ENCODE peak calls at places on chromosomes 5 and 9, in ten cellular contexts. One of them, this sample, is unnamed.
A peak's percentile ranks its signal among the peaks of the same experiment; 100 is the strongest.

GRCh38 chr5:25713259-25713658 is 1068.5 kb upstream of the CDH10 start:
- DNase-seq in B cell: no peak
- DNase-seq in RCC 7860: no peak
- DNase-seq in cardiac fibroblast: no peak
- DNase-seq in stimulated activated CD4-positive, alpha-beta T cell treated with anti-CD3 and anti-CD28 coated beads, Interleukin-4, amount 100 ng/mL, for 4 hours: no peak
- DNase-seq in WERI-Rb-1: no peak
- DNase-seq in EL: no peak
- DNase-seq in MCF 10A: peak; percentile 2
- DNase-seq in colonic mucosa: no peak
- DNase-seq in T-helper 17 cell: no peak
- DNase-seq in this sample: peak; percentile 8

GRCh38 chr5:172543484-172544298 is 89.4 kb upstream of the SH3PXD2B start:
- DNase-seq in EL: no peak
- DNase-seq in WERI-Rb-1: no peak
- DNase-seq in T-helper 17 cell: no peak
- DNase-seq in B cell: no peak
- DNase-seq in RCC 7860: no peak
- DNase-seq in cardiac fibroblast: no peak
- DNase-seq in colonic mucosa: no peak
- DNase-seq in stimulated activated CD4-positive, alpha-beta T cell treated with anti-CD3 and anti-CD28 coated beads, Interleukin-4, amount 100 ng/mL, for 4 hours: no peak
- DNase-seq in MCF 10A: no peak
- DNase-seq in this sample: no peak

GRCh38 chr9:129887210-129888084 is 52.2 kb downstream of the USP20 start:
- DNase-seq in B cell: no peak
- DNase-seq in MCF 10A: no peak
- DNase-seq in EL: peak; percentile 45
- DNase-seq in cardiac fibroblast: peak; percentile 87
- DNase-seq in stimulated activated CD4-positive, alpha-beta T cell treated with anti-CD3 and anti-CD28 coated beads, Interleukin-4, amount 100 ng/mL, for 4 hours: peak; percentile 48
- DNase-seq in WERI-Rb-1: no peak
- DNase-seq in colonic mucosa: no peak
- DNase-seq in T-helper 17 cell: peak; percentile 69
- DNase-seq in RCC 7860: peak; percentile 88
- DNase-seq in this sample: no peak

GRCh38 chr9:73011346-73011745 is 58.5 kb upstream of the ALDH1A1 start:
- DNase-seq in stimulated activated CD4-positive, alpha-beta T cell treated with anti-CD3 and anti-CD28 coated beads, Interleukin-4, amount 100 ng/mL, for 4 hours: no peak
- DNase-seq in RCC 7860: no peak
- DNase-seq in WERI-Rb-1: no peak
- DNase-seq in MCF 10A: peak; percentile 23
- DNase-seq in EL: peak; percentile 48
- DNase-seq in cardiac fibroblast: peak; percentile 81
- DNase-seq in B cell: no peak
- DNase-seq in colonic mucosa: no peak
- DNase-seq in T-helper 17 cell: no peak
- DNase-seq in this sample: no peak

GRCh38 chr9:107794259-107794658 is 304.7 kb upstream of the KLF4 start:
- DNase-seq in WERI-Rb-1: no peak
- DNase-seq in colonic mucosa: peak; percentile 74
- DNase-seq in B cell: no peak
- DNase-seq in stimulated activated CD4-positive, alpha-beta T cell treated with anti-CD3 and anti-CD28 coated beads, Interleukin-4, amount 100 ng/mL, for 4 hours: no peak
- DNase-seq in RCC 7860: no peak
- DNase-seq in T-helper 17 cell: no peak
- DNase-seq in EL: no peak
- DNase-seq in MCF 10A: no peak
- DNase-seq in cardiac fibroblast: no peak
- DNase-seq in this sample: no peak

GRCh38 chr9:35470894-35471293 is 19.0 kb upstream of the RUSC2 start:
- DNase-seq in B cell: no peak
- DNase-seq in colonic mucosa: no peak
- DNase-seq in MCF 10A: peak; percentile 91
- DNase-seq in stimulated activated CD4-positive, alpha-beta T cell treated with anti-CD3 and anti-CD28 coated beads, Interleukin-4, amount 100 ng/mL, for 4 hours: no peak
- DNase-seq in WERI-Rb-1: no peak
- DNase-seq in RCC 7860: no peak
- DNase-seq in cardiac fibroblast: peak; percentile 97
- DNase-seq in T-helper 17 cell: no peak
- DNase-seq in EL: peak; percentile 18
- DNase-seq in this sample: no peak

GRCh38 chr5:147407094-147407681 is 102.7 kb downstream of the DPYSL3 start:
- DNase-seq in RCC 7860: no peak
- DNase-seq in stimulated activated CD4-positive, alpha-beta T cell treated with anti-CD3 and anti-CD28 coated beads, Interleukin-4, amount 100 ng/mL, for 4 hours: no peak
- DNase-seq in WERI-Rb-1: no peak
- DNase-seq in EL: no peak
- DNase-seq in MCF 10A: no peak
- DNase-seq in cardiac fibroblast: peak; percentile 75
- DNase-seq in T-helper 17 cell: no peak
- DNase-seq in B cell: no peak
- DNase-seq in colonic mucosa: no peak
- DNase-seq in this sample: no peak

GRCh38 chr5:83556190-83556589 is 84.6 kb downstream of the VCAN start:
- DNase-seq in cardiac fibroblast: no peak
- DNase-seq in B cell: no peak
- DNase-seq in EL: no peak
- DNase-seq in WERI-Rb-1: no peak
- DNase-seq in colonic mucosa: no peak
- DNase-seq in MCF 10A: no peak
- DNase-seq in T-helper 17 cell: no peak
- DNase-seq in stimulated activated CD4-positive, alpha-beta T cell treated with anti-CD3 and anti-CD28 coated beads, Interleukin-4, amount 100 ng/mL, for 4 hours: no peak
- DNase-seq in RCC 7860: no peak
- DNase-seq in this sample: no peak

GRCh38 chr9:22237497-22238363 is 208.9 kb upstream of the DMRTA1 start:
- DNase-seq in RCC 7860: peak; percentile 80
- DNase-seq in WERI-Rb-1: no peak
- DNase-seq in T-helper 17 cell: no peak
- DNase-seq in cardiac fibroblast: peak; percentile 88
- DNase-seq in colonic mucosa: no peak
- DNase-seq in stimulated activated CD4-positive, alpha-beta T cell treated with anti-CD3 and anti-CD28 coated beads, Interleukin-4, amount 100 ng/mL, for 4 hours: no peak
- DNase-seq in EL: peak; percentile 91
- DNase-seq in MCF 10A: peak; percentile 65
- DNase-seq in B cell: no peak
- DNase-seq in this sample: peak; percentile 86

GRCh38 chr9:81574399-81574798 is 114.9 kb downstream of the TLE1 start:
- DNase-seq in stimulated activated CD4-positive, alpha-beta T cell treated with anti-CD3 and anti-CD28 coated beads, Interleukin-4, amount 100 ng/mL, for 4 hours: no peak
- DNase-seq in MCF 10A: no peak
- DNase-seq in WERI-Rb-1: no peak
- DNase-seq in T-helper 17 cell: no peak
- DNase-seq in RCC 7860: peak; percentile 97
- DNase-seq in EL: peak; percentile 62
- DNase-seq in B cell: no peak
- DNase-seq in colonic mucosa: no peak
- DNase-seq in cardiac fibroblast: peak; percentile 27
- DNase-seq in this sample: peak; percentile 89

GRCh38 chr5:94433393-94434149 is 184.8 kb downstream of the KIAA0825 start:
- DNase-seq in B cell: no peak
- DNase-seq in RCC 7860: no peak
- DNase-seq in colonic mucosa: no peak
- DNase-seq in EL: peak; percentile 49
- DNase-seq in stimulated activated CD4-positive, alpha-beta T cell treated with anti-CD3 and anti-CD28 coated beads, Interleukin-4, amount 100 ng/mL, for 4 hours: no peak
- DNase-seq in WERI-Rb-1: no peak
- DNase-seq in MCF 10A: peak; percentile 84
- DNase-seq in T-helper 17 cell: no peak
- DNase-seq in cardiac fibroblast: peak; percentile 95
- DNase-seq in this sample: no peak

GRCh38 chr9:19136129-19136528 is 8.8 kb upstream of the PLIN2 start:
- DNase-seq in stimulated activated CD4-positive, alpha-beta T cell treated with anti-CD3 and anti-CD28 coated beads, Interleukin-4, amount 100 ng/mL, for 4 hours: no peak
- DNase-seq in EL: no peak
- DNase-seq in cardiac fibroblast: no peak
- DNase-seq in T-helper 17 cell: no peak
- DNase-seq in MCF 10A: no peak
- DNase-seq in B cell: no peak
- DNase-seq in RCC 7860: no peak
- DNase-seq in WERI-Rb-1: no peak
- DNase-seq in colonic mucosa: no peak
- DNase-seq in this sample: no peak

GRCh38 chr5:149452665-149453617 is 73.8 kb upstream of the IL17B start:
- DNase-seq in WERI-Rb-1: no peak
- DNase-seq in RCC 7860: peak; percentile 96
- DNase-seq in MCF 10A: peak; percentile 80
- DNase-seq in stimulated activated CD4-positive, alpha-beta T cell treated with anti-CD3 and anti-CD28 coated beads, Interleukin-4, amount 100 ng/mL, for 4 hours: no peak
- DNase-seq in colonic mucosa: peak; percentile 51
- DNase-seq in EL: peak; percentile 96
- DNase-seq in T-helper 17 cell: no peak
- DNase-seq in cardiac fibroblast: peak; percentile 98
- DNase-seq in B cell: no peak
- DNase-seq in this sample: no peak

GRCh38 chr9:27572918-27573698 is at the start of gene C9orf72:
- DNase-seq in EL: peak; percentile 79
- DNase-seq in cardiac fibroblast: no peak
- DNase-seq in WERI-Rb-1: peak; percentile 76
- DNase-seq in B cell: peak; percentile 91
- DNase-seq in RCC 7860: no peak
- DNase-seq in stimulated activated CD4-positive, alpha-beta T cell treated with anti-CD3 and anti-CD28 coated beads, Interleukin-4, amount 100 ng/mL, for 4 hours: peak; percentile 87
- DNase-seq in MCF 10A: no peak
- DNase-seq in colonic mucosa: peak; percentile 86
- DNase-seq in T-helper 17 cell: peak; percentile 86
- DNase-seq in this sample: no peak

GRCh38 chr5:38316544-38317224 is 58.3 kb downstream of the EGFLAM start:
- DNase-seq in cardiac fibroblast: peak; percentile 36
- DNase-seq in WERI-Rb-1: peak; percentile 21
- DNase-seq in B cell: no peak
- DNase-seq in stimulated activated CD4-positive, alpha-beta T cell treated with anti-CD3 and anti-CD28 coated beads, Interleukin-4, amount 100 ng/mL, for 4 hours: no peak
- DNase-seq in EL: peak; percentile 78
- DNase-seq in MCF 10A: no peak
- DNase-seq in RCC 7860: no peak
- DNase-seq in colonic mucosa: no peak
- DNase-seq in T-helper 17 cell: no peak
- DNase-seq in this sample: no peak

GRCh38 chr9:99820330-99821186 is 1.1 kb upstream of the NR4A3 start:
- DNase-seq in stimulated activated CD4-positive, alpha-beta T cell treated with anti-CD3 and anti-CD28 coated beads, Interleukin-4, amount 100 ng/mL, for 4 hours: peak; percentile 31
- DNase-seq in EL: peak; percentile 60
- DNase-seq in MCF 10A: peak; percentile 71
- DNase-seq in cardiac fibroblast: peak; percentile 76
- DNase-seq in T-helper 17 cell: peak; percentile 23
- DNase-seq in B cell: peak; percentile 59
- DNase-seq in colonic mucosa: peak; percentile 72
- DNase-seq in WERI-Rb-1: no peak
- DNase-seq in RCC 7860: peak; percentile 20
- DNase-seq in this sample: peak; percentile 53

GRCh38 chr9:138071731-138072130 is 194.1 kb downstream of the CACNA1B start:
- DNase-seq in cardiac fibroblast: no peak
- DNase-seq in WERI-Rb-1: no peak
- DNase-seq in colonic mucosa: no peak
- DNase-seq in T-helper 17 cell: no peak
- DNase-seq in stimulated activated CD4-positive, alpha-beta T cell treated with anti-CD3 and anti-CD28 coated beads, Interleukin-4, amount 100 ng/mL, for 4 hours: no peak
- DNase-seq in MCF 10A: no peak
- DNase-seq in EL: no peak
- DNase-seq in RCC 7860: no peak
- DNase-seq in B cell: no peak
- DNase-seq in this sample: no peak

GRCh38 chr5:147690595-147690994 is 91.9 kb downstream of the JAKMIP2 start:
- DNase-seq in T-helper 17 cell: no peak
- DNase-seq in colonic mucosa: no peak
- DNase-seq in cardiac fibroblast: no peak
- DNase-seq in WERI-Rb-1: peak; percentile 49
- DNase-seq in EL: no peak
- DNase-seq in RCC 7860: no peak
- DNase-seq in MCF 10A: peak; percentile 64
- DNase-seq in stimulated activated CD4-positive, alpha-beta T cell treated with anti-CD3 and anti-CD28 coated beads, Interleukin-4, amount 100 ng/mL, for 4 hours: no peak
- DNase-seq in B cell: no peak
- DNase-seq in this sample: no peak

GRCh38 chr9:128215491-128216404 is 12.6 kb downstream of the DNM1 start:
- DNase-seq in MCF 10A: peak; percentile 12
- DNase-seq in EL: peak; percentile 81
- DNase-seq in T-helper 17 cell: no peak
- DNase-seq in cardiac fibroblast: peak; percentile 70
- DNase-seq in B cell: no peak
- DNase-seq in RCC 7860: peak; percentile 81
- DNase-seq in stimulated activated CD4-positive, alpha-beta T cell treated with anti-CD3 and anti-CD28 coated beads, Interleukin-4, amount 100 ng/mL, for 4 hours: no peak
- DNase-seq in colonic mucosa: no peak
- DNase-seq in WERI-Rb-1: no peak
- DNase-seq in this sample: no peak

GRCh38 chr5:74632947-74633356 is 7.6 kb downstream of the ENC1 start:
- DNase-seq in cardiac fibroblast: peak; percentile 91
- DNase-seq in stimulated activated CD4-positive, alpha-beta T cell treated with anti-CD3 and anti-CD28 coated beads, Interleukin-4, amount 100 ng/mL, for 4 hours: no peak
- DNase-seq in WERI-Rb-1: no peak
- DNase-seq in colonic mucosa: no peak
- DNase-seq in B cell: no peak
- DNase-seq in MCF 10A: peak; percentile 66
- DNase-seq in RCC 7860: no peak
- DNase-seq in T-helper 17 cell: no peak
- DNase-seq in EL: peak; percentile 84
- DNase-seq in this sample: no peak

GRCh38 chr5:14871084-14871572 is 450 bp downstream of the ANKH start:
- DNase-seq in B cell: no peak
- DNase-seq in RCC 7860: no peak
- DNase-seq in colonic mucosa: peak; percentile 54
- DNase-seq in WERI-Rb-1: peak; percentile 38
- DNase-seq in cardiac fibroblast: no peak
- DNase-seq in EL: no peak
- DNase-seq in stimulated activated CD4-positive, alpha-beta T cell treated with anti-CD3 and anti-CD28 coated beads, Interleukin-4, amount 100 ng/mL, for 4 hours: peak; percentile 36
- DNase-seq in T-helper 17 cell: peak; percentile 27
- DNase-seq in MCF 10A: peak; percentile 24
- DNase-seq in this sample: no peak

GRCh38 chr9:134486127-134486995 is 155.2 kb upstream of the COL5A1 start:
- DNase-seq in RCC 7860: no peak
- DNase-seq in EL: no peak
- DNase-seq in MCF 10A: no peak
- DNase-seq in stimulated activated CD4-positive, alpha-beta T cell treated with anti-CD3 and anti-CD28 coated beads, Interleukin-4, amount 100 ng/mL, for 4 hours: no peak
- DNase-seq in WERI-Rb-1: no peak
- DNase-seq in colonic mucosa: no peak
- DNase-seq in cardiac fibroblast: no peak
- DNase-seq in B cell: no peak
- DNase-seq in T-helper 17 cell: no peak
- DNase-seq in this sample: no peak

GRCh38 chr9:31745886-31746285 is 638.6 kb upstream of the ACO1 start:
- DNase-seq in MCF 10A: no peak
- DNase-seq in stimulated activated CD4-positive, alpha-beta T cell treated with anti-CD3 and anti-CD28 coated beads, Interleukin-4, amount 100 ng/mL, for 4 hours: no peak
- DNase-seq in EL: no peak
- DNase-seq in RCC 7860: no peak
- DNase-seq in cardiac fibroblast: no peak
- DNase-seq in colonic mucosa: no peak
- DNase-seq in T-helper 17 cell: no peak
- DNase-seq in WERI-Rb-1: no peak
- DNase-seq in B cell: no peak
- DNase-seq in this sample: no peak

GRCh38 chr9:138105123-138105415 is 227.5 kb downstream of the CACNA1B start:
- DNase-seq in T-helper 17 cell: no peak
- DNase-seq in colonic mucosa: no peak
- DNase-seq in WERI-Rb-1: no peak
- DNase-seq in EL: no peak
- DNase-seq in stimulated activated CD4-positive, alpha-beta T cell treated with anti-CD3 and anti-CD28 coated beads, Interleukin-4, amount 100 ng/mL, for 4 hours: no peak
- DNase-seq in cardiac fibroblast: no peak
- DNase-seq in B cell: peak; percentile 19
- DNase-seq in RCC 7860: no peak
- DNase-seq in MCF 10A: no peak
- DNase-seq in this sample: no peak

GRCh38 chr9:18923671-18924430 is 109.2 kb downstream of the SAXO1 start:
- DNase-seq in MCF 10A: no peak
- DNase-seq in colonic mucosa: no peak
- DNase-seq in WERI-Rb-1: no peak
- DNase-seq in RCC 7860: no peak
- DNase-seq in T-helper 17 cell: no peak
- DNase-seq in EL: no peak
- DNase-seq in cardiac fibroblast: no peak
- DNase-seq in B cell: no peak
- DNase-seq in stimulated activated CD4-positive, alpha-beta T cell treated with anti-CD3 and anti-CD28 coated beads, Interleukin-4, amount 100 ng/mL, for 4 hours: no peak
- DNase-seq in this sample: no peak

GRCh38 chr5:149474198-149474597 is 77.0 kb downstream of the CSNK1A1 start:
- DNase-seq in stimulated activated CD4-positive, alpha-beta T cell treated with anti-CD3 and anti-CD28 coated beads, Interleukin-4, amount 100 ng/mL, for 4 hours: no peak
- DNase-seq in B cell: no peak
- DNase-seq in WERI-Rb-1: no peak
- DNase-seq in EL: no peak
- DNase-seq in cardiac fibroblast: no peak
- DNase-seq in RCC 7860: no peak
- DNase-seq in colonic mucosa: peak; percentile 73
- DNase-seq in MCF 10A: peak; percentile 88
- DNase-seq in T-helper 17 cell: no peak
- DNase-seq in this sample: no peak

GRCh38 chr9:125126019-125126746 is 17.1 kb downstream of the SCAI start:
- DNase-seq in cardiac fibroblast: peak; percentile 99
- DNase-seq in EL: peak; percentile 99
- DNase-seq in T-helper 17 cell: peak; percentile 57
- DNase-seq in MCF 10A: peak; percentile 87
- DNase-seq in RCC 7860: peak; percentile 97
- DNase-seq in B cell: peak; percentile 59
- DNase-seq in stimulated activated CD4-positive, alpha-beta T cell treated with anti-CD3 and anti-CD28 coated beads, Interleukin-4, amount 100 ng/mL, for 4 hours: peak; percentile 42
- DNase-seq in colonic mucosa: peak; percentile 66
- DNase-seq in WERI-Rb-1: no peak
- DNase-seq in this sample: peak; percentile 86

GRCh38 chr5:116546033-116546742 is 28.4 kb downstream of the SEMA6A start:
- DNase-seq in colonic mucosa: peak; percentile 91
- DNase-seq in cardiac fibroblast: no peak
- DNase-seq in T-helper 17 cell: no peak
- DNase-seq in MCF 10A: no peak
- DNase-seq in WERI-Rb-1: no peak
- DNase-seq in RCC 7860: no peak
- DNase-seq in stimulated activated CD4-positive, alpha-beta T cell treated with anti-CD3 and anti-CD28 coated beads, Interleukin-4, amount 100 ng/mL, for 4 hours: no peak
- DNase-seq in EL: peak; percentile 1
- DNase-seq in B cell: no peak
- DNase-seq in this sample: no peak

This sample was measured in ACHN.